ENCODE peak calls at places on chromosomes 13 and 19, in four cellular contexts. One of them, this sample, is unnamed.

GRCh38 chr13:75050419-75051066 is 431.4 kb downstream of the TBC1D4 start:
- DNase-seq in heart right ventricle: no peak
- DNase-seq in EL: peak; percentile 58
- DNase-seq in stimulated activated naive B cell treated with anti-CD40 and anti-IgM and Interleukin-4, amounts not matched to agents 10 μg/mL and 1 μg/mL and 100 μg/mL, for 72 hours: no peak
- DNase-seq in this sample: no peak

GRCh38 chr13:40549500-40550094 is 116.8 kb downstream of the FOXO1 start:
- DNase-seq in EL: peak; percentile 58
- DNase-seq in stimulated activated naive B cell treated with anti-CD40 and anti-IgM and Interleukin-4, amounts not matched to agents 10 μg/mL and 1 μg/mL and 100 μg/mL, for 72 hours: no peak
- DNase-seq in heart right ventricle: no peak
- DNase-seq in this sample: no peak

GRCh38 chr19:32336259-32337111 is 8.9 kb upstream of the ZNF507 start:
- DNase-seq in heart right ventricle: no peak
- DNase-seq in EL: no peak
- DNase-seq in stimulated activated naive B cell treated with anti-CD40 and anti-IgM and Interleukin-4, amounts not matched to agents 10 μg/mL and 1 μg/mL and 100 μg/mL, for 72 hours: no peak
- DNase-seq in this sample: no peak

GRCh38 chr13:38908574-38908973 is 82.1 kb downstream of the STOML3 start:
- DNase-seq in stimulated activated naive B cell treated with anti-CD40 and anti-IgM and Interleukin-4, amounts not matched to agents 10 μg/mL and 1 μg/mL and 100 μg/mL, for 72 hours: no peak
- DNase-seq in EL: no peak
- DNase-seq in heart right ventricle: no peak
- DNase-seq in this sample: no peak

GRCh38 chr13:43744630-43745029 is 42.1 kb downstream of the ENOX1 start:
- DNase-seq in stimulated activated naive B cell treated with anti-CD40 and anti-IgM and Interleukin-4, amounts not matched to agents 10 μg/mL and 1 μg/mL and 100 μg/mL, for 72 hours: no peak
- DNase-seq in heart right ventricle: no peak
- DNase-seq in EL: no peak
- DNase-seq in this sample: no peak

GRCh38 chr13:63403726-63404125 is 1988.1 kb upstream of the PCDH20 start:
- DNase-seq in stimulated activated naive B cell treated with anti-CD40 and anti-IgM and Interleukin-4, amounts not matched to agents 10 μg/mL and 1 μg/mL and 100 μg/mL, for 72 hours: no peak
- DNase-seq in heart right ventricle: no peak
- DNase-seq in EL: no peak
- DNase-seq in this sample: no peak

GRCh38 chr13:26525528-26525927 is 32.0 kb upstream of the WASF3 start:
- DNase-seq in heart right ventricle: no peak
- DNase-seq in stimulated activated naive B cell treated with anti-CD40 and anti-IgM and Interleukin-4, amounts not matched to agents 10 μg/mL and 1 μg/mL and 100 μg/mL, for 72 hours: no peak
- DNase-seq in EL: no peak
- DNase-seq in this sample: no peak

GRCh38 chr13:113116206-113116800 is 6.3 kb upstream of the F10 start:
- DNase-seq in stimulated activated naive B cell treated with anti-CD40 and anti-IgM and Interleukin-4, amounts not matched to agents 10 μg/mL and 1 μg/mL and 100 μg/mL, for 72 hours: no peak
- DNase-seq in EL: no peak
- DNase-seq in heart right ventricle: no peak
- DNase-seq in this sample: no peak

GRCh38 chr19:39679791-39680168 is 24.1 kb downstream of the LGALS16 start:
- DNase-seq in EL: no peak
- DNase-seq in stimulated activated naive B cell treated with anti-CD40 and anti-IgM and Interleukin-4, amounts not matched to agents 10 μg/mL and 1 μg/mL and 100 μg/mL, for 72 hours: no peak
- DNase-seq in heart right ventricle: no peak
- DNase-seq in this sample: no peak

GRCh38 chr19:46030861-46031550 is 8.2 kb upstream of the PGLYRP1 start:
- DNase-seq in heart right ventricle: no peak
- DNase-seq in EL: no peak
- DNase-seq in stimulated activated naive B cell treated with anti-CD40 and anti-IgM and Interleukin-4, amounts not matched to agents 10 μg/mL and 1 μg/mL and 100 μg/mL, for 72 hours: no peak
- DNase-seq in this sample: no peak

GRCh38 chr13:44815507-44816074 is 173.7 kb downstream of the NUFIP1 start:
- DNase-seq in EL: peak; percentile 97
- DNase-seq in heart right ventricle: no peak
- DNase-seq in stimulated activated naive B cell treated with anti-CD40 and anti-IgM and Interleukin-4, amounts not matched to agents 10 μg/mL and 1 μg/mL and 100 μg/mL, for 72 hours: no peak
- DNase-seq in this sample: no peak

GRCh38 chr19:51098366-51099069 is 9.7 kb downstream of the CTU1 start:
- DNase-seq in heart right ventricle: no peak
- DNase-seq in EL: no peak
- DNase-seq in stimulated activated naive B cell treated with anti-CD40 and anti-IgM and Interleukin-4, amounts not matched to agents 10 μg/mL and 1 μg/mL and 100 μg/mL, for 72 hours: no peak
- DNase-seq in this sample: peak; percentile 39

GRCh38 chr13:66627512-66627911 is 602.6 kb downstream of the PCDH9 start:
- DNase-seq in stimulated activated naive B cell treated with anti-CD40 and anti-IgM and Interleukin-4, amounts not matched to agents 10 μg/mL and 1 μg/mL and 100 μg/mL, for 72 hours: no peak
- DNase-seq in heart right ventricle: no peak
- DNase-seq in EL: no peak
- DNase-seq in this sample: no peak

GRCh38 chr19:39067104-39067503 is 17.1 kb upstream of the ACP7 start:
- DNase-seq in heart right ventricle: no peak
- DNase-seq in EL: no peak
- DNase-seq in stimulated activated naive B cell treated with anti-CD40 and anti-IgM and Interleukin-4, amounts not matched to agents 10 μg/mL and 1 μg/mL and 100 μg/mL, for 72 hours: no peak
- DNase-seq in this sample: no peak

GRCh38 chr19:10424011-10424637 is 3.8 kb downstream of the PDE4A start:
- DNase-seq in heart right ventricle: peak; percentile 75
- DNase-seq in EL: peak; percentile 80
- DNase-seq in stimulated activated naive B cell treated with anti-CD40 and anti-IgM and Interleukin-4, amounts not matched to agents 10 μg/mL and 1 μg/mL and 100 μg/mL, for 72 hours: peak; percentile 63
- DNase-seq in this sample: peak; percentile 62

GRCh38 chr19:18437481-18438330 is at the start of gene ISYNA1:
- DNase-seq in stimulated activated naive B cell treated with anti-CD40 and anti-IgM and Interleukin-4, amounts not matched to agents 10 μg/mL and 1 μg/mL and 100 μg/mL, for 72 hours: no peak
- DNase-seq in heart right ventricle: peak; percentile 69
- DNase-seq in EL: peak; percentile 59
- DNase-seq in this sample: peak; percentile 54

GRCh38 chr13:20964904-20965303 is 62.4 kb upstream of the XPO4 start:
- DNase-seq in EL: no peak
- DNase-seq in stimulated activated naive B cell treated with anti-CD40 and anti-IgM and Interleukin-4, amounts not matched to agents 10 μg/mL and 1 μg/mL and 100 μg/mL, for 72 hours: no peak
- DNase-seq in heart right ventricle: no peak
- DNase-seq in this sample: no peak

GRCh38 chr19:51019544-51019925 is at the start of gene KLK10:
- DNase-seq in heart right ventricle: no peak
- DNase-seq in stimulated activated naive B cell treated with anti-CD40 and anti-IgM and Interleukin-4, amounts not matched to agents 10 μg/mL and 1 μg/mL and 100 μg/mL, for 72 hours: no peak
- DNase-seq in EL: no peak
- DNase-seq in this sample: no peak

GRCh38 chr19:36032251-36033104 is at the start of gene CLIP3:
- DNase-seq in stimulated activated naive B cell treated with anti-CD40 and anti-IgM and Interleukin-4, amounts not matched to agents 10 μg/mL and 1 μg/mL and 100 μg/mL, for 72 hours: no peak
- DNase-seq in EL: peak; percentile 75
- DNase-seq in heart right ventricle: peak; percentile 70
- DNase-seq in this sample: peak; percentile 39

GRCh38 chr19:51721905-51722304 is 1.9 kb downstream of the HAS1 start:
- DNase-seq in stimulated activated naive B cell treated with anti-CD40 and anti-IgM and Interleukin-4, amounts not matched to agents 10 μg/mL and 1 μg/mL and 100 μg/mL, for 72 hours: no peak
- DNase-seq in EL: no peak
- DNase-seq in heart right ventricle: no peak
- DNase-seq in this sample: no peak

GRCh38 chr19:45878043-45878794 is 7.7 kb downstream of the IRF2BP1 start:
- DNase-seq in stimulated activated naive B cell treated with anti-CD40 and anti-IgM and Interleukin-4, amounts not matched to agents 10 μg/mL and 1 μg/mL and 100 μg/mL, for 72 hours: no peak
- DNase-seq in EL: no peak
- DNase-seq in heart right ventricle: no peak
- DNase-seq in this sample: no peak

GRCh38 chr13:97226013-97226412 is 3.9 kb downstream of the MBNL2 start:
- DNase-seq in EL: no peak
- DNase-seq in stimulated activated naive B cell treated with anti-CD40 and anti-IgM and Interleukin-4, amounts not matched to agents 10 μg/mL and 1 μg/mL and 100 μg/mL, for 72 hours: no peak
- DNase-seq in heart right ventricle: no peak
- DNase-seq in this sample: no peak

GRCh38 chr19:53942001-53942786 is 20.5 kb upstream of the CACNG8 start:
- DNase-seq in EL: peak; percentile 29
- DNase-seq in heart right ventricle: no peak
- DNase-seq in stimulated activated naive B cell treated with anti-CD40 and anti-IgM and Interleukin-4, amounts not matched to agents 10 μg/mL and 1 μg/mL and 100 μg/mL, for 72 hours: no peak
- DNase-seq in this sample: no peak

GRCh38 chr19:47749326-47749725 is 4.0 kb downstream of the NOP53 start:
- DNase-seq in heart right ventricle: no peak
- DNase-seq in stimulated activated naive B cell treated with anti-CD40 and anti-IgM and Interleukin-4, amounts not matched to agents 10 μg/mL and 1 μg/mL and 100 μg/mL, for 72 hours: peak; percentile 48
- DNase-seq in EL: no peak
- DNase-seq in this sample: no peak

GRCh38 chr19:46031781-46032596 is 8.8 kb downstream of the IGFL4 start:
- DNase-seq in heart right ventricle: no peak
- DNase-seq in EL: no peak
- DNase-seq in stimulated activated naive B cell treated with anti-CD40 and anti-IgM and Interleukin-4, amounts not matched to agents 10 μg/mL and 1 μg/mL and 100 μg/mL, for 72 hours: no peak
- DNase-seq in this sample: no peak

GRCh38 chr19:4624733-4625362 is 14.5 kb upstream of the TNFAIP8L1 start:
- DNase-seq in EL: peak; percentile 39
- DNase-seq in stimulated activated naive B cell treated with anti-CD40 and anti-IgM and Interleukin-4, amounts not matched to agents 10 μg/mL and 1 μg/mL and 100 μg/mL, for 72 hours: no peak
- DNase-seq in heart right ventricle: no peak
- DNase-seq in this sample: no peak

GRCh38 chr19:12000152-12000981 is 35.1 kb downstream of the ZNF433 start:
- DNase-seq in stimulated activated naive B cell treated with anti-CD40 and anti-IgM and Interleukin-4, amounts not matched to agents 10 μg/mL and 1 μg/mL and 100 μg/mL, for 72 hours: peak; percentile 14
- DNase-seq in EL: peak; percentile 20
- DNase-seq in heart right ventricle: no peak
- DNase-seq in this sample: no peak

GRCh38 chr19:39411832-39412099 is 703 bp upstream of the PLEKHG2 start:
- DNase-seq in EL: peak; percentile 93
- DNase-seq in heart right ventricle: peak; percentile 92
- DNase-seq in stimulated activated naive B cell treated with anti-CD40 and anti-IgM and Interleukin-4, amounts not matched to agents 10 μg/mL and 1 μg/mL and 100 μg/mL, for 72 hours: peak; percentile 80
- DNase-seq in this sample: peak; percentile 93

GRCh38 chr13:110775576-110775975 is 62.1 kb downstream of the ING1 start:
- DNase-seq in stimulated activated naive B cell treated with anti-CD40 and anti-IgM and Interleukin-4, amounts not matched to agents 10 μg/mL and 1 μg/mL and 100 μg/mL, for 72 hours: no peak
- DNase-seq in heart right ventricle: no peak
- DNase-seq in EL: no peak
- DNase-seq in this sample: no peak

GRCh38 chr13:44078806-44079378 is 199.2 kb downstream of the LACC1 start:
- DNase-seq in EL: no peak
- DNase-seq in heart right ventricle: no peak
- DNase-seq in stimulated activated naive B cell treated with anti-CD40 and anti-IgM and Interleukin-4, amounts not matched to agents 10 μg/mL and 1 μg/mL and 100 μg/mL, for 72 hours: no peak
- DNase-seq in this sample: no peak

GRCh38 chr19:17522988-17523872 is 11.8 kb downstream of the PGLS start:
- DNase-seq in heart right ventricle: peak; percentile 50
- DNase-seq in EL: no peak
- DNase-seq in stimulated activated naive B cell treated with anti-CD40 and anti-IgM and Interleukin-4, amounts not matched to agents 10 μg/mL and 1 μg/mL and 100 μg/mL, for 72 hours: peak; percentile 95
- DNase-seq in this sample: peak; percentile 33

GRCh38 chr19:13887039-13887438 is 10.1 kb downstream of the NANOS3 start:
- DNase-seq in stimulated activated naive B cell treated with anti-CD40 and anti-IgM and Interleukin-4, amounts not matched to agents 10 μg/mL and 1 μg/mL and 100 μg/mL, for 72 hours: no peak
- DNase-seq in EL: no peak
- DNase-seq in heart right ventricle: no peak
- DNase-seq in this sample: no peak

This sample was measured in CD4-positive, alpha-beta T cell.